ENCODE peak calls at places on chromosomes 5 and 9, in five cellular contexts. C is EH; X is DMS153; Z is stimulated activated CD8-positive, alpha-beta memory T cell treated with anti-CD3 and anti-CD28 coated beads, Interleukin-7, amount 100 ng/mL, for 1 hour; D is left cardiac atrium. Q is an unnamed sample.

GRCh38 chr9:37908698-37909186 is 4.8 kb upstream of the SLC25A51 start:
- DNase-seq in C (peak), X (no peak), Z (no peak), D (no peak), Q (peak)

GRCh38 chr9:122228191-122228905 is 409 bp downstream of the LHX6 start:
- DNase-seq in C (no peak), X (no peak), Z (no peak), D (no peak), Q (no peak)

GRCh38 chr5:42924226-42924625 is 112.5 kb upstream of the SELENOP start:
- DNase-seq in C (no peak), X (no peak), Z (no peak), D (no peak), Q (no peak)

GRCh38 chr9:81969971-81970370 is 18.6 kb upstream of the SPATA31D1 start:
- DNase-seq in C (peak), X (no peak), Z (no peak), D (no peak), Q (no peak)

GRCh38 chr9:86354882-86355399 is 731 bp upstream of the TUT7 start:
- DNase-seq in C (no peak), X (no peak), Z (no peak), D (no peak), Q (no peak)

GRCh38 chr5:33212439-33212838 is 228.3 kb upstream of the TARS1 start:
- DNase-seq in C (no peak), X (no peak), Z (no peak), D (no peak), Q (no peak)

GRCh38 chr5:138944527-138945322 is 69.6 kb upstream of the LRRTM2 start:
- DNase-seq in C (peak), X (no peak), Z (no peak), D (no peak), Q (peak)

GRCh38 chr9:98034593-98035546 is 21.7 kb upstream of the NANS start:
- DNase-seq in C (peak), X (peak), Z (peak), D (peak), Q (peak)

GRCh38 chr9:22643541-22643940 is 196.9 kb downstream of the DMRTA1 start:
- DNase-seq in C (no peak), X (no peak), Z (no peak), D (no peak), Q (no peak)

GRCh38 chr9:93308676-93309075 is 124.7 kb downstream of the WNK2 start:
- DNase-seq in C (no peak), X (no peak), Z (no peak), D (no peak), Q (no peak)

GRCh38 chr5:95989283-95990048 is 27.8 kb upstream of the ELL2 start:
- DNase-seq in C (no peak), X (no peak), Z (no peak), D (no peak), Q (no peak)

GRCh38 chr5:172714491-172715420 is 56.2 kb downstream of the DUSP1 start:
- DNase-seq in C (peak), X (no peak), Z (peak), D (peak), Q (peak)

GRCh38 chr9:37944266-37944650 is 40.3 kb upstream of the SLC25A51 start:
- DNase-seq in C (peak), X (no peak), Z (no peak), D (no peak), Q (peak)

GRCh38 chr9:84711936-84712335 is 42.4 kb downstream of the NTRK2 start:
- DNase-seq in C (peak), X (peak), Z (no peak), D (peak), Q (peak)

GRCh38 chr5:148974638-148975330 is 88.1 kb downstream of the SH3TC2 start:
- DNase-seq in C (peak), X (no peak), Z (no peak), D (no peak), Q (peak)

GRCh38 chr5:123813937-123814624 is 302.1 kb downstream of the CSNK1G3 start:
- DNase-seq in C (peak), X (peak), Z (no peak), D (no peak), Q (peak)

GRCh38 chr9:129878253-129878652 is 43.0 kb downstream of the USP20 start:
- DNase-seq in C (no peak), X (no peak), Z (no peak), D (no peak), Q (no peak)

GRCh38 chr5:14902826-14903560 is 31.4 kb upstream of the ANKH start:
- DNase-seq in C (no peak), X (no peak), Z (no peak), D (no peak), Q (no peak)

GRCh38 chr5:178457471-178457870 is 132.7 kb downstream of the COL23A1 start:
- DNase-seq in C (no peak), X (no peak), Z (no peak), D (no peak), Q (no peak)

GRCh38 chr5:95281211-95281610 is 3.7 kb downstream of the MCTP1 start:
- DNase-seq in C (peak), X (no peak), Z (no peak), D (no peak), Q (no peak)